ENCODE peak calls at places on chromosomes 11 and 22, in ten cellular contexts. Q, T, P, C, D, Z, W, B, V and N are unnamed samples.

GRCh38 chr11:128616158-128616557 is 28.8 kb upstream of the ETS1 start:
- DNase-seq in Q (no peak), T (no peak), P (no peak), C (no peak), D (no peak), Z (no peak), W (no peak), B (no peak), V (no peak), N (no peak)

GRCh38 chr22:30077279-30077678 is 3.0 kb upstream of the HORMAD2 start:
- DNase-seq in Q (no peak), T (no peak), P (no peak), C (no peak), D (no peak), Z (no peak), W (no peak), B (no peak), V (no peak), N (no peak)

GRCh38 chr11:128324531-128325141 is 262.7 kb downstream of the ETS1 start:
- DNase-seq in Q (no peak), T (no peak), P (no peak), C (no peak), D (no peak), Z (no peak), W (no peak), B (no peak), V (no peak), N (no peak)

GRCh38 chr11:7826316-7826715 is 29.6 kb upstream of the OR5P2 start:
- DNase-seq in Q (no peak), T (no peak), P (no peak), C (no peak), D (no peak), Z (no peak), W (no peak), B (no peak), V (no peak), N (no peak)

GRCh38 chr11:17473071-17473744 is 3.4 kb downstream of the ABCC8 start:
- DNase-seq in Q (peak), T (peak), P (no peak), C (peak), D (peak), Z (no peak), W (no peak), B (no peak), V (no peak), N (no peak)

GRCh38 chr11:128776434-128777284 is 82.8 kb downstream of the FLI1 start:
- DNase-seq in Q (peak), T (peak), P (no peak), C (peak), D (peak), Z (no peak), W (peak), B (no peak), V (peak), N (no peak)

GRCh38 chr22:24423519-24424000 is 3.8 kb upstream of the ADORA2A start:
- DNase-seq in Q (peak), T (peak), P (peak), C (peak), D (peak), Z (peak), W (no peak), B (peak), V (peak), N (peak)

GRCh38 chr22:36194971-36195370 is 6.6 kb downstream of the APOL4 start:
- DNase-seq in Q (peak), T (peak), P (no peak), C (peak), D (peak), Z (no peak), W (peak), B (peak), V (peak), N (peak)

GRCh38 chr22:48856308-48856615 is 971.4 kb downstream of the BRD1 start:
- DNase-seq in Q (no peak), T (no peak), P (no peak), C (no peak), D (no peak), Z (no peak), W (no peak), B (no peak), V (no peak), N (no peak)

GRCh38 chr11:98616256-98616655 is 404.5 kb upstream of the CNTN5 start:
- DNase-seq in Q (no peak), T (no peak), P (no peak), C (peak), D (no peak), Z (no peak), W (no peak), B (no peak), V (no peak), N (no peak)

GRCh38 chr11:77999446-77999845 is 5.0 kb upstream of the INTS4 start:
- DNase-seq in Q (no peak), T (no peak), P (no peak), C (no peak), D (no peak), Z (no peak), W (no peak), B (no peak), V (no peak), N (no peak)

GRCh38 chr11:101180481-101180880 is 50.9 kb upstream of the PGR start:
- DNase-seq in Q (no peak), T (no peak), P (no peak), C (no peak), D (no peak), Z (no peak), W (no peak), B (no peak), V (no peak), N (no peak)

GRCh38 chr11:67356867-67357561 is 3.7 kb upstream of the POLD4 start:
- DNase-seq in Q (peak), T (peak), P (peak), C (peak), D (peak), Z (peak), W (peak), B (peak), V (peak), N (peak)

GRCh38 chr22:45911601-45912271 is 65.2 kb downstream of the WNT7B start:
- DNase-seq in Q (no peak), T (no peak), P (no peak), C (peak), D (peak), Z (peak), W (peak), B (no peak), V (peak), N (no peak)

GRCh38 chr11:70573701-70574151 is 175.4 kb downstream of the CTTN start:
- DNase-seq in Q (no peak), T (no peak), P (peak), C (no peak), D (no peak), Z (no peak), W (no peak), B (no peak), V (no peak), N (peak)

GRCh38 chr11:60172011-60172410 is 10.9 kb downstream of the MS4A6A start:
- DNase-seq in Q (no peak), T (no peak), P (no peak), C (no peak), D (no peak), Z (no peak), W (no peak), B (no peak), V (no peak), N (no peak)

GRCh38 chr11:74022541-74022940 is 13.7 kb upstream of the UCP3 start:
- DNase-seq in Q (no peak), T (no peak), P (no peak), C (no peak), D (no peak), Z (no peak), W (no peak), B (no peak), V (no peak), N (no peak)

GRCh38 chr11:132650969-132651720 is 881.2 kb downstream of the OPCML start:
- DNase-seq in Q (no peak), T (no peak), P (no peak), C (no peak), D (no peak), Z (no peak), W (no peak), B (no peak), V (no peak), N (no peak)

GRCh38 chr11:85661972-85662664 is 2.8 kb downstream of the CREBZF start:
- DNase-seq in Q (no peak), T (no peak), P (no peak), C (peak), D (no peak), Z (no peak), W (no peak), B (no peak), V (no peak), N (no peak)

GRCh38 chr22:29733362-29734322 is 13.8 kb downstream of the CABP7 start:
- DNase-seq in Q (peak), T (no peak), P (peak), C (no peak), D (no peak), Z (peak), W (no peak), B (peak), V (no peak), N (no peak)

GRCh38 chr11:69985654-69986420 is 92.3 kb upstream of the ANO1 start:
- DNase-seq in Q (peak), T (peak), P (no peak), C (no peak), D (peak), Z (no peak), W (no peak), B (no peak), V (no peak), N (no peak)

GRCh38 chr11:19311306-19312030 is 70.7 kb upstream of the E2F8 start:
- DNase-seq in Q (peak), T (peak), P (peak), C (peak), D (peak), Z (peak), W (peak), B (peak), V (peak), N (no peak)

GRCh38 chr11:74519719-74520118 is 26.2 kb upstream of the LIPT2 start:
- DNase-seq in Q (no peak), T (no peak), P (no peak), C (no peak), D (no peak), Z (no peak), W (no peak), B (no peak), V (no peak), N (no peak)

GRCh38 chr22:47019012-47019790 is 256.8 kb downstream of the TBC1D22A start:
- DNase-seq in Q (no peak), T (no peak), P (peak), C (peak), D (no peak), Z (no peak), W (no peak), B (no peak), V (no peak), N (no peak)

GRCh38 chr11:112790286-112790685 is 170.9 kb upstream of the NCAM1 start:
- DNase-seq in Q (no peak), T (no peak), P (no peak), C (no peak), D (no peak), Z (no peak), W (no peak), B (no peak), V (no peak), N (no peak)

GRCh38 chr11:8368772-8369171 is 105.1 kb upstream of the LMO1 start:
- DNase-seq in Q (no peak), T (no peak), P (no peak), C (no peak), D (no peak), Z (no peak), W (no peak), B (no peak), V (no peak), N (no peak)

GRCh38 chr11:126344291-126344970 is 11.1 kb upstream of the ST3GAL4 start:
- DNase-seq in Q (no peak), T (no peak), P (no peak), C (no peak), D (no peak), Z (no peak), W (no peak), B (no peak), V (no peak), N (no peak)

GRCh38 chr11:80686889-80687288 is 1246.1 kb upstream of the TENM4 start:
- DNase-seq in Q (no peak), T (no peak), P (no peak), C (no peak), D (no peak), Z (no peak), W (no peak), B (no peak), V (no peak), N (no peak)

GRCh38 chr11:1628506-1629325 is 859 bp upstream of the KRTAP5-5 start:
- DNase-seq in Q (peak), T (peak), P (peak), C (peak), D (peak), Z (peak), W (no peak), B (peak), V (peak), N (no peak)

GRCh38 chr11:8886332-8886731 is 24.7 kb upstream of the AKIP1 start:
- DNase-seq in Q (no peak), T (no peak), P (no peak), C (peak), D (no peak), Z (no peak), W (no peak), B (no peak), V (no peak), N (no peak)

GRCh38 chr11:92964471-92964870 is 5.0 kb upstream of the MTNR1B start:
- DNase-seq in Q (no peak), T (no peak), P (no peak), C (no peak), D (peak), Z (peak), W (no peak), B (no peak), V (no peak), N (no peak)
- TF ChIP-seq CTCF in Q (no peak), T (no peak), P (no peak), C (no peak), D (no peak), Z (no peak), W (no peak), B (no peak), V (no peak), N (no peak)

GRCh38 chr22:39216143-39216490 is 28.7 kb downstream of the PDGFB start:
- DNase-seq in Q (no peak), T (no peak), P (peak), C (no peak), D (no peak), Z (no peak), W (no peak), B (no peak), V (no peak), N (no peak)

GRCh38 chr22:39214006-39214382 is 30.8 kb downstream of the PDGFB start:
- DNase-seq in Q (no peak), T (no peak), P (no peak), C (no peak), D (no peak), Z (peak), W (no peak), B (no peak), V (no peak), N (no peak)

GRCh38 chr22:39215070-39215396 is 29.7 kb downstream of the PDGFB start:
- DNase-seq in Q (no peak), T (no peak), P (no peak), C (no peak), D (no peak), Z (no peak), W (no peak), B (no peak), V (no peak), N (no peak)

GRCh38 chr22:39214383-39215069 is 30.3 kb downstream of the PDGFB start:
- DNase-seq in Q (no peak), T (peak), P (no peak), C (peak), D (peak), Z (peak), W (peak), B (no peak), V (no peak), N (no peak)

GRCh38 chr22:39215430-39216142 is 29.2 kb downstream of the PDGFB start:
- DNase-seq in Q (peak), T (peak), P (peak), C (no peak), D (no peak), Z (no peak), W (no peak), B (no peak), V (no peak), N (no peak)
- TF ChIP-seq CTCF in Q (peak), T (peak), P (no peak), C (peak), D (peak), Z (no peak), W (peak), B (no peak), V (peak), N (peak)

DNA sequence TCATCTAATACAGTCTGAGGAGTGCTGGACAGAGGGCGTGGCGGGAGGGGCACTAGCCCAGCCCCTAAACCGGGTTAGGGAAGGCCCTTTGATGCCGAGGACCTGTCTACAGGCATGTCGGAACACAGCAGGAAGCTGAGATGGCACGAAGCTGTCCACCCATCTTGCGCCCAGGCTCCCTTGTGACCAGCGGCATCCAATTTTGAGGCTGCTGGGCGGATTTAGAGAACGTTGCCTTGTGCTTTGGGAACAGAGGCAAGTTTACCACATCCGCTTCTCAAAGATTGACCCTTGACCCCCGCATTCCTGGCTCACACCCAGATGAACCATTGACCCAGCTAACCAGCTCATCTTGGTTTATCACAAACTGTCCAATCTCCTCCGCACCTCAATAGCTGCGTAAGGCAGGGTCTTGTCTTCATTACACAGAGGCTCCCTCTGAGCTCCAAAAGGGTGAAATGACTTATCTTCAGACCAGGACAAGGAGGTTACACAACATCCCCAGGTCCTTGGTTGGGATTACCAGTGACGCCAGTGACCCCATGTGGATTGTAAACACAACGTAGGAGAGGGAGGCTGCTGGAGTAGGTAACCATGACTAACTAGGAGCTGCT is 4.5 kb downstream of the FAM83F start:
- DNase-seq in Q (peak), T (no peak), P (peak), C (peak), D (peak), Z (peak), W (peak), B (peak), V (no peak), N (no peak)
- TF ChIP-seq CTCF in Q (peak), T (no peak), P (no peak), C (peak), D (no peak), Z (no peak), W (no peak), B (no peak), V (no peak), N (no peak)

DNA sequence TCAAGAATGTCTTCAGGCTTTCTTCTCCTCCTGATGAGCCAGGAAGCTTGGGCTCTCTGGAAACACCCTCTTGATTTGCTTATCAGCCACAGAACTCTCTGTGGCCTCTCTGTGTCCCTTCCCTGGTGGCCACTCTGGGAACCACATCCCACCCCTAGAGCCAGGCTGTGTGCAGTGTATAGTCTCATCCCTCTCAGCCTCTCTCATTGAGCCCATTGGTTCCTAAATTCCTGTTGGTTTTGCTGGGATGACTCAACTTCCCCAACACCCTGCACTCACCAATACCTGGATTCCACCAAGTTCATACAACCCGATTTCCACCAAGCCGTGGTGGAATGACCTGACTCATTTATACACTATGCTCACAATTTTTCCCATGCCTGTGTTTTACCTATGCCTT is 5.2 kb downstream of the IRAG1 start:
- DNase-seq in Q (peak), T (peak), P (no peak), C (no peak), D (peak), Z (peak), W (peak), B (no peak), V (no peak), N (no peak)
- TF ChIP-seq CTCF in Q (peak), T (peak), P (no peak), C (peak), D (no peak), Z (no peak), W (peak), B (peak), V (peak), N (peak)

GRCh38 chr22:19942886-19943664 is 1.5 kb upstream of the TXNRD2 start:
- DNase-seq in Q (peak), T (no peak), P (no peak), C (peak), D (no peak), Z (peak), W (peak), B (no peak), V (peak), N (no peak)

GRCh38 chr22:19951351-19951750 is 9.7 kb upstream of the TXNRD2 start:
- DNase-seq in Q (peak), T (no peak), P (no peak), C (no peak), D (no peak), Z (no peak), W (no peak), B (no peak), V (no peak), N (no peak)

GRCh38 chr22:19942071-19942885 is 660 bp upstream of the TXNRD2 start:
- DNase-seq in Q (peak), T (no peak), P (no peak), C (peak), D (no peak), Z (no peak), W (no peak), B (no peak), V (peak), N (no peak)

GRCh38 chr22:19943665-19944026 is 2.0 kb upstream of the TXNRD2 start:
- DNase-seq in Q (peak), T (peak), P (no peak), C (peak), D (no peak), Z (no peak), W (peak), B (no peak), V (no peak), N (no peak)

GRCh38 chr22:19948057-19948760 is 6.6 kb upstream of the TXNRD2 start:
- DNase-seq in Q (no peak), T (no peak), P (no peak), C (no peak), D (no peak), Z (no peak), W (no peak), B (no peak), V (no peak), N (no peak)
- TF ChIP-seq CTCF in Q (no peak), T (no peak), P (peak), C (no peak), D (no peak), Z (peak), W (no peak), B (peak), V (peak), N (peak)